ENCODE peak calls at places on chromosomes 5 and 9, in ten cellular contexts. One of them, this sample, is unnamed.

GRCh38 chr9:83956288-83957028 is 23.6 kb downstream of the HNRNPK start:
- DNase-seq in A549: peak; percentile 82
- DNase-seq in suprapubic skin: peak; percentile 86
- DNase-seq in adrenal gland: peak; percentile 70
- DNase-seq in ovary: peak; percentile 69
- DNase-seq in Peyer's patch: peak; percentile 94
- DNase-seq in endothelial cell of umbilical vein: no peak
- DNase-seq in IMR-90: no peak
- DNase-seq in uterus: peak; percentile 56
- DNase-seq in sigmoid colon: peak; percentile 85
- DNase-seq in this sample: peak; percentile 84

GRCh38 chr5:21219255-21219654 is 1231.3 kb upstream of the CDH18 start:
- DNase-seq in adrenal gland: no peak
- DNase-seq in sigmoid colon: no peak
- DNase-seq in ovary: no peak
- DNase-seq in A549: no peak
- DNase-seq in Peyer's patch: no peak
- DNase-seq in endothelial cell of umbilical vein: no peak
- DNase-seq in IMR-90: no peak
- DNase-seq in suprapubic skin: no peak
- DNase-seq in uterus: no peak
- DNase-seq in this sample: no peak

GRCh38 chr5:172498431-172499129 is 44.3 kb upstream of the SH3PXD2B start:
- DNase-seq in endothelial cell of umbilical vein: no peak
- DNase-seq in sigmoid colon: peak; percentile 24
- DNase-seq in IMR-90: no peak
- DNase-seq in uterus: peak; percentile 9
- DNase-seq in A549: no peak
- DNase-seq in adrenal gland: no peak
- DNase-seq in ovary: no peak
- DNase-seq in Peyer's patch: peak; percentile 19
- DNase-seq in suprapubic skin: peak; percentile 48
- DNase-seq in this sample: no peak

GRCh38 chr9:13023498-13023897 is 248.7 kb downstream of the LURAP1L start:
- DNase-seq in IMR-90: peak; percentile 2
- DNase-seq in sigmoid colon: no peak
- DNase-seq in adrenal gland: no peak
- DNase-seq in uterus: no peak
- DNase-seq in A549: peak; percentile 22
- DNase-seq in suprapubic skin: no peak
- DNase-seq in Peyer's patch: no peak
- DNase-seq in endothelial cell of umbilical vein: no peak
- DNase-seq in ovary: no peak
- DNase-seq in this sample: no peak

GRCh38 chr5:172636279-172637050 is 4.6 kb upstream of the NEURL1B start:
- DNase-seq in Peyer's patch: no peak
- DNase-seq in uterus: no peak
- DNase-seq in ovary: no peak
- DNase-seq in endothelial cell of umbilical vein: no peak
- DNase-seq in suprapubic skin: peak; percentile 16
- DNase-seq in sigmoid colon: no peak
- DNase-seq in A549: no peak
- DNase-seq in adrenal gland: no peak
- DNase-seq in IMR-90: no peak
- DNase-seq in this sample: no peak

GRCh38 chr5:128446-128845 is 36.5 kb downstream of the PLEKHG4B start:
- DNase-seq in A549: no peak
- DNase-seq in Peyer's patch: no peak
- DNase-seq in uterus: no peak
- DNase-seq in sigmoid colon: no peak
- DNase-seq in IMR-90: no peak
- DNase-seq in ovary: no peak
- DNase-seq in adrenal gland: no peak
- DNase-seq in endothelial cell of umbilical vein: no peak
- DNase-seq in suprapubic skin: no peak
- DNase-seq in this sample: no peak

GRCh38 chr5:137191179-137191578 is 307.9 kb downstream of the SPOCK1 start:
- DNase-seq in IMR-90: no peak
- DNase-seq in ovary: no peak
- DNase-seq in sigmoid colon: no peak
- DNase-seq in uterus: no peak
- DNase-seq in endothelial cell of umbilical vein: no peak
- DNase-seq in Peyer's patch: no peak
- DNase-seq in suprapubic skin: no peak
- DNase-seq in A549: no peak
- DNase-seq in adrenal gland: no peak
- DNase-seq in this sample: no peak

GRCh38 chr9:104313396-104314110 is 190.5 kb upstream of the OR13F1 start:
- DNase-seq in adrenal gland: no peak
- DNase-seq in uterus: no peak
- DNase-seq in sigmoid colon: no peak
- DNase-seq in endothelial cell of umbilical vein: no peak
- DNase-seq in ovary: no peak
- DNase-seq in IMR-90: no peak
- DNase-seq in suprapubic skin: no peak
- DNase-seq in Peyer's patch: no peak
- DNase-seq in A549: no peak
- DNase-seq in this sample: no peak

GRCh38 chr5:124919752-124920151 is 173.3 kb upstream of the ZNF608 start:
- DNase-seq in Peyer's patch: no peak
- DNase-seq in IMR-90: no peak
- DNase-seq in A549: no peak
- DNase-seq in adrenal gland: no peak
- DNase-seq in uterus: no peak
- DNase-seq in ovary: no peak
- DNase-seq in endothelial cell of umbilical vein: no peak
- DNase-seq in suprapubic skin: no peak
- DNase-seq in sigmoid colon: no peak
- DNase-seq in this sample: no peak
- TF ChIP-seq POLR2A in Peyer's patch: no peak
- TF ChIP-seq POLR2A in IMR-90: no peak
- TF ChIP-seq POLR2A in A549: no peak
- TF ChIP-seq POLR2A in adrenal gland: no peak
- TF ChIP-seq POLR2A in uterus: no peak
- TF ChIP-seq POLR2A in ovary: no peak
- TF ChIP-seq POLR2A in endothelial cell of umbilical vein: no peak
- TF ChIP-seq POLR2A in suprapubic skin: no peak
- TF ChIP-seq POLR2A in sigmoid colon: no peak
- TF ChIP-seq POLR2A in this sample: no peak

GRCh38 chr5:59814563-59814872 is 79.0 kb downstream of the PDE4D start:
- DNase-seq in Peyer's patch: no peak
- DNase-seq in IMR-90: no peak
- DNase-seq in sigmoid colon: no peak
- DNase-seq in ovary: no peak
- DNase-seq in suprapubic skin: no peak
- DNase-seq in adrenal gland: no peak
- DNase-seq in uterus: no peak
- DNase-seq in endothelial cell of umbilical vein: no peak
- DNase-seq in A549: no peak
- DNase-seq in this sample: no peak

GRCh38 chr5:59817536-59817935 is 76.0 kb downstream of the PDE4D start:
- DNase-seq in ovary: no peak
- DNase-seq in uterus: no peak
- DNase-seq in adrenal gland: no peak
- DNase-seq in Peyer's patch: no peak
- DNase-seq in endothelial cell of umbilical vein: no peak
- DNase-seq in IMR-90: no peak
- DNase-seq in A549: no peak
- DNase-seq in sigmoid colon: no peak
- DNase-seq in suprapubic skin: no peak
- DNase-seq in this sample: no peak

GRCh38 chr5:59816901-59817300 is 76.6 kb downstream of the PDE4D start:
- DNase-seq in endothelial cell of umbilical vein: no peak
- DNase-seq in suprapubic skin: no peak
- DNase-seq in sigmoid colon: no peak
- DNase-seq in Peyer's patch: no peak
- DNase-seq in uterus: no peak
- DNase-seq in ovary: no peak
- DNase-seq in IMR-90: no peak
- DNase-seq in adrenal gland: no peak
- DNase-seq in A549: no peak
- DNase-seq in this sample: no peak

GRCh38 chr5:59813761-59814562 is 79.6 kb downstream of the PDE4D start:
- DNase-seq in IMR-90: peak; percentile 67
- DNase-seq in ovary: no peak
- DNase-seq in suprapubic skin: no peak
- DNase-seq in adrenal gland: peak; percentile 16
- DNase-seq in uterus: no peak
- DNase-seq in sigmoid colon: no peak
- DNase-seq in endothelial cell of umbilical vein: peak; percentile 86
- DNase-seq in Peyer's patch: peak; percentile 53
- DNase-seq in A549: peak; percentile 80
- DNase-seq in this sample: peak; percentile 60

DNA sequence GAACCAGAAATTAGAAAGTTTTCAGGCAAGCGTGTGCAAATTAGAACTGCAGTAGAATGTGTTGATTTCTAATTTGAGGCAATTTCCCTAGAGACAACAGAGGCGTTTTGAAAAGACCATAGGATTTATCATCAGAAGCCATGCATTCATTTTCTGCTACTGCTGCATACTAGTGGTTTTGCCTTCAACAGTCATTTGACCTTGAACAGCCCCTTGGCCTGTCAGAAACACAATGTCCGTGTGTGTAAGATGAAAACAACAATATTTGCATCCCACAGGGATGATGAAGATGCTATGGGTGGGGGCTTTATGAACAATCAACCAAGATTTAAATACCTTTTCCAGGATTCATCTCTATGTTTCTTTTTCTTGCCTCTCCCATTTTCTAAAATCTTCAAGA is 73.7 kb downstream of the PDE4D start:
- DNase-seq in sigmoid colon: no peak
- DNase-seq in ovary: no peak
- DNase-seq in adrenal gland: no peak
- DNase-seq in IMR-90: no peak
- DNase-seq in Peyer's patch: no peak
- DNase-seq in A549: no peak
- DNase-seq in endothelial cell of umbilical vein: no peak
- DNase-seq in uterus: no peak
- DNase-seq in suprapubic skin: no peak
- DNase-seq in this sample: no peak
- TF ChIP-seq POLR2A in sigmoid colon: no peak
- TF ChIP-seq POLR2A in ovary: no peak
- TF ChIP-seq POLR2A in adrenal gland: no peak
- TF ChIP-seq POLR2A in IMR-90: no peak
- TF ChIP-seq POLR2A in Peyer's patch: no peak
- TF ChIP-seq POLR2A in A549: no peak
- TF ChIP-seq POLR2A in endothelial cell of umbilical vein: no peak
- TF ChIP-seq POLR2A in uterus: no peak
- TF ChIP-seq POLR2A in suprapubic skin: no peak
- TF ChIP-seq POLR2A in this sample: no peak

GRCh38 chr9:115121140-115121710 is 3.3 kb upstream of the TNC start:
- DNase-seq in suprapubic skin: no peak
- DNase-seq in IMR-90: no peak
- DNase-seq in Peyer's patch: no peak
- DNase-seq in endothelial cell of umbilical vein: no peak
- DNase-seq in ovary: no peak
- DNase-seq in A549: no peak
- DNase-seq in adrenal gland: no peak
- DNase-seq in uterus: no peak
- DNase-seq in sigmoid colon: no peak
- DNase-seq in this sample: no peak

GRCh38 chr9:115118471-115119156 is 657 bp upstream of the TNC start:
- DNase-seq in adrenal gland: peak; percentile 28
- DNase-seq in uterus: peak; percentile 81
- DNase-seq in suprapubic skin: peak; percentile 67
- DNase-seq in IMR-90: peak; percentile 93
- DNase-seq in Peyer's patch: peak; percentile 60
- DNase-seq in sigmoid colon: peak; percentile 93
- DNase-seq in endothelial cell of umbilical vein: peak; percentile 24
- DNase-seq in ovary: peak; percentile 19
- DNase-seq in A549: peak; percentile 44
- DNase-seq in this sample: no peak

GRCh38 chr9:115127191-115127817 is 9.3 kb upstream of the TNC start:
- DNase-seq in endothelial cell of umbilical vein: no peak
- DNase-seq in adrenal gland: no peak
- DNase-seq in uterus: no peak
- DNase-seq in suprapubic skin: no peak
- DNase-seq in Peyer's patch: no peak
- DNase-seq in ovary: no peak
- DNase-seq in sigmoid colon: no peak
- DNase-seq in A549: no peak
- DNase-seq in IMR-90: peak; percentile 87
- DNase-seq in this sample: no peak

GRCh38 chr9:115126406-115126805 is 8.4 kb upstream of the TNC start:
- DNase-seq in Peyer's patch: no peak
- DNase-seq in IMR-90: no peak
- DNase-seq in ovary: no peak
- DNase-seq in endothelial cell of umbilical vein: no peak
- DNase-seq in sigmoid colon: no peak
- DNase-seq in suprapubic skin: no peak
- DNase-seq in A549: no peak
- DNase-seq in adrenal gland: no peak
- DNase-seq in uterus: no peak
- DNase-seq in this sample: no peak

GRCh38 chr9:115122937-115123336 is 5.0 kb upstream of the TNC start:
- DNase-seq in ovary: no peak
- DNase-seq in A549: no peak
- DNase-seq in Peyer's patch: no peak
- DNase-seq in sigmoid colon: no peak
- DNase-seq in uterus: no peak
- DNase-seq in endothelial cell of umbilical vein: no peak
- DNase-seq in IMR-90: no peak
- DNase-seq in suprapubic skin: no peak
- DNase-seq in adrenal gland: no peak
- DNase-seq in this sample: no peak
- TF ChIP-seq POLR2A in ovary: no peak
- TF ChIP-seq POLR2A in A549: no peak
- TF ChIP-seq POLR2A in Peyer's patch: no peak
- TF ChIP-seq POLR2A in sigmoid colon: no peak
- TF ChIP-seq POLR2A in uterus: no peak
- TF ChIP-seq POLR2A in endothelial cell of umbilical vein: no peak
- TF ChIP-seq POLR2A in IMR-90: no peak
- TF ChIP-seq POLR2A in suprapubic skin: no peak
- TF ChIP-seq POLR2A in adrenal gland: no peak
- TF ChIP-seq POLR2A in this sample: no peak

DNA sequence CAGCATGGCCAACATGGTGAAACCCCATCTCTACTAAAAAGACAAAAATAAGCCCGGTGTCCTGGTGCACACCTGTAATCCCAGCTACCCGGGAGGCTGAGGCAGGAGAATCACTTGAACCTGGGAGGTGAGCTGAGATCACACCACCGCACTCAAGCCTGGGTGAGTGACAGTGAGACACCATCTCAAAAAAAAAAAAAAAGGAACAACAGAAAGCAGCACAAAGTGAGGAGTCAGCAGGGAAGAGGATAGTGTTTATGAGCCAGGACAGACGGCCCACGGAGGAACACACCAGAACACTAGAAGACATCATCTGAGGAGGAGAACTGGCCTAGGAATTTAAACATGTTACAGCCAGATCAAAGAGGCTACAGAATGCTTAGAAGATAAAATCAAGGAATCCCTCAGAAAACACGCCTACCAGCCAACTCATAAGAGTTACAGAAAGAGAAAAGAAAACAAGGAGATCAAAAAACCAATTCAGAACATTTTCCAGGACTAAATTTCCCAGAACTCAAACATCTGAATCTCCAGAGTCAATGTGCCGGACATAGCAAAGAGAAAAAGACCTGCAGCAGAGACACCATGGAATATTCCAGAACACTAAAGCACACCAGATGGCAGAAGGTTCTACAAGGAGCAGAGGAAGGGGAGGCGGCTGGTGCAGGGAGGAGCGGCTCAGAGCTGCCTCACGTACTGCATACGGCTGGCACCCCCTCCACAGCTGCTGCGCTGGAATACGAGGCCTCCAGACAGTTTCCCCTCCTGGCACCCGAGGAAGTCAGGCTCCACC is 12.1 kb downstream of the UBAC1 start:
- DNase-seq in adrenal gland: no peak
- DNase-seq in ovary: no peak
- DNase-seq in A549: no peak
- DNase-seq in sigmoid colon: no peak
- DNase-seq in suprapubic skin: no peak
- DNase-seq in endothelial cell of umbilical vein: no peak
- DNase-seq in IMR-90: no peak
- DNase-seq in Peyer's patch: no peak
- DNase-seq in uterus: no peak
- DNase-seq in this sample: no peak
- TF ChIP-seq POLR2A in adrenal gland: no peak
- TF ChIP-seq POLR2A in ovary: no peak
- TF ChIP-seq POLR2A in A549: no peak
- TF ChIP-seq POLR2A in sigmoid colon: no peak
- TF ChIP-seq POLR2A in suprapubic skin: no peak
- TF ChIP-seq POLR2A in endothelial cell of umbilical vein: no peak
- TF ChIP-seq POLR2A in IMR-90: no peak
- TF ChIP-seq POLR2A in Peyer's patch: no peak
- TF ChIP-seq POLR2A in uterus: no peak
- TF ChIP-seq POLR2A in this sample: no peak

This sample was measured in erythroblast.